ENCODE peak calls at places on chromosomes 6 and 20, in nine cellular contexts. X, R, C, K, V, W, U, G and P are unnamed samples.
A peak's percentile ranks its signal among the peaks of the same experiment; 100 is the strongest.

GRCh38 chr6:149164199-149164745 is 153.2 kb upstream of the TAB2 start:
- DNase-seq in R (no peak), C (no peak), G (no peak), V (no peak), X (peak; percentile 5), K (no peak), U (no peak), W (no peak), P (no peak)

GRCh38 chr20:51758978-51759544 is 9.1 kb downstream of the ATP9A start:
- DNase-seq in G (no peak), K (no peak), X (no peak), R (peak; percentile 37), V (no peak), W (no peak), U (no peak), C (no peak), P (no peak)

GRCh38 chr20:37456948-37457347 is 64.1 kb upstream of the NNAT start:
- DNase-seq in W (no peak), C (no peak), V (no peak), R (no peak), U (no peak), G (no peak), K (no peak), X (no peak), P (no peak)

GRCh38 chr6:161434331-161434730 is 160.5 kb upstream of the AGPAT4 start:
- DNase-seq in U (no peak), R (no peak), C (no peak), G (no peak), K (peak; percentile 73), X (no peak), V (no peak), W (no peak), P (no peak)

GRCh38 chr6:91626935-91627334 is 1040.1 kb upstream of the MAP3K7 start:
- DNase-seq in U (no peak), R (no peak), G (no peak), V (no peak), K (peak; percentile 37), C (no peak), X (no peak), W (no peak), P (no peak)

GRCh38 chr20:41649489-41649888 is 31.3 kb upstream of the CHD6 start:
- DNase-seq in R (no peak), X (no peak), C (no peak), V (no peak), G (no peak), K (no peak), W (no peak), U (no peak), P (no peak)

GRCh38 chr6:47096233-47096887 is 54.2 kb upstream of the ADGRF1 start:
- DNase-seq in X (no peak), U (no peak), R (no peak), K (peak; percentile 46), V (no peak), C (no peak), W (no peak), G (no peak), P (no peak)

GRCh38 chr6:109351231-109352132 is 30.8 kb downstream of the CD164 start:
- DNase-seq in R (peak; percentile 40), K (peak; percentile 32), U (peak; percentile 68), X (no peak), W (no peak), G (no peak), V (no peak), C (no peak), P (no peak)

GRCh38 chr6:116251568-116252384 is 2.1 kb downstream of the TSPYL4 start:
- DNase-seq in V (no peak), K (peak; percentile 42), U (no peak), G (peak; percentile 27), W (peak; percentile 80), X (peak; percentile 76), C (no peak), R (peak; percentile 26), P (peak; percentile 77)

GRCh38 chr20:39264506-39265172 is 302.5 kb downstream of the DHX35 start:
- DNase-seq in W (peak; percentile 71), R (peak; percentile 74), V (no peak), K (peak; percentile 83), C (peak; percentile 60), U (peak; percentile 70), X (peak; percentile 77), G (peak; percentile 80), P (peak; percentile 72)

GRCh38 chr6:115613488-115613887 is 447.2 kb downstream of the FRK start:
- DNase-seq in X (no peak), C (no peak), W (peak; percentile 94), R (peak; percentile 96), K (no peak), G (no peak), V (no peak), U (no peak), P (no peak)

GRCh38 chr6:149176971-149177667 is 140.4 kb upstream of the TAB2 start:
- DNase-seq in K (no peak), X (no peak), G (no peak), C (no peak), W (no peak), V (no peak), U (no peak), R (no peak), P (no peak)

GRCh38 chr6:18861182-18861581 is 474.0 kb downstream of the RNF144B start:
- DNase-seq in X (no peak), K (peak; percentile 2), U (no peak), W (no peak), V (no peak), C (no peak), G (no peak), R (no peak), P (no peak)

GRCh38 chr20:3889489-3890409 is 562 bp downstream of the PANK2 start:
- DNase-seq in U (peak; percentile 65), C (no peak), K (peak; percentile 32), R (no peak), V (no peak), X (peak; percentile 39), G (no peak), W (no peak), P (peak; percentile 53)

GRCh38 chr20:3890410-3890751 is 1.2 kb downstream of the PANK2 start:
- DNase-seq in X (peak; percentile 55), R (peak; percentile 63), K (peak; percentile 40), U (no peak), G (no peak), C (no peak), W (peak; percentile 56), V (no peak), P (no peak)

GRCh38 chr20:3885711-3886110 is 3.5 kb upstream of the PANK2 start:
- DNase-seq in K (no peak), V (no peak), R (no peak), C (no peak), X (no peak), W (no peak), U (no peak), G (no peak), P (no peak)

GRCh38 chr20:3888622-3889488 is at the start of gene PANK2:
- DNase-seq in W (peak; percentile 98), K (peak; percentile 99), G (peak; percentile 100), V (peak; percentile 98), X (peak; percentile 100), R (peak; percentile 99), C (peak; percentile 99), U (peak; percentile 98), P (peak; percentile 99)

DNA sequence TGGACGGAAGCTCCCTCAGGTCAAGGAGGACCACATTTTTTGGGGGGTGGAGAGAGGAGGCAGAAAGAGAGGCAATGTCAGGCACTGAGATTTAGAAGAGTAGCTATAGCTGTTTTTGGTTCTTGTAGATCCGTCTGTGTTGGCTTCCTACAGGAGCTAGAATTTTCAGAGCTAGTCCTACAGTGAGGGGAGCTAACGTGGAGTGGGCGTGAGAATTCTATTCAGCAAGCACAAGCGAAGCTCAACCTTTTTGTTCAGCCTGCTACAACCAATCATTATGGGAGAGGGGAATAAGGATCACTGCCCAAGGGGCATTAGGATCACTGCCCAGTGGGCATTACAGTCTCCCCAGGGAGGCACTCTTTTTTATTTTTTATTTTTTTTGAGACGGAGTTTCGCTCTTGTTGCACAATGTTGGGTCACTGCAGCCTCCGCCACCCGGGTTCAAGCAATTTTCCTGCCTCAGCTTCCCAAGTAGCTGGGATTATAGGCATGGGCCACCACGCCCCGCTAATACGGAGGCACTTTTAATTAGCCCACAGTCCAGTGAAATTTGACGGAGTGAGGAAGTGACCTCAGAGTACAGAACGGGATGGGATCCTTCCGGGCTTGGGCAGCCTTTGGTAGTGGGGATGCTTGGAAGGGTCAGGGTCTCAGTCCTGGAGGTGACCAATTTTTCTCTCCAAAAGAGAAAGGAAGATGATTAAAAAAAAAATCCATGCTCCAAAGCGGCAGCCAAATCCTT is 1.1 kb upstream of the PANK2 start:
- DNase-seq in R (peak; percentile 37), K (peak; percentile 37), U (no peak), C (peak; percentile 26), G (peak; percentile 28), X (peak; percentile 19), W (no peak), V (no peak), P (no peak)
- TF ChIP-seq CTCF in R (no peak), K (no peak), U (no peak), C (no peak), G (no peak), X (no peak), W (no peak), V (no peak), P (no peak)

DNA sequence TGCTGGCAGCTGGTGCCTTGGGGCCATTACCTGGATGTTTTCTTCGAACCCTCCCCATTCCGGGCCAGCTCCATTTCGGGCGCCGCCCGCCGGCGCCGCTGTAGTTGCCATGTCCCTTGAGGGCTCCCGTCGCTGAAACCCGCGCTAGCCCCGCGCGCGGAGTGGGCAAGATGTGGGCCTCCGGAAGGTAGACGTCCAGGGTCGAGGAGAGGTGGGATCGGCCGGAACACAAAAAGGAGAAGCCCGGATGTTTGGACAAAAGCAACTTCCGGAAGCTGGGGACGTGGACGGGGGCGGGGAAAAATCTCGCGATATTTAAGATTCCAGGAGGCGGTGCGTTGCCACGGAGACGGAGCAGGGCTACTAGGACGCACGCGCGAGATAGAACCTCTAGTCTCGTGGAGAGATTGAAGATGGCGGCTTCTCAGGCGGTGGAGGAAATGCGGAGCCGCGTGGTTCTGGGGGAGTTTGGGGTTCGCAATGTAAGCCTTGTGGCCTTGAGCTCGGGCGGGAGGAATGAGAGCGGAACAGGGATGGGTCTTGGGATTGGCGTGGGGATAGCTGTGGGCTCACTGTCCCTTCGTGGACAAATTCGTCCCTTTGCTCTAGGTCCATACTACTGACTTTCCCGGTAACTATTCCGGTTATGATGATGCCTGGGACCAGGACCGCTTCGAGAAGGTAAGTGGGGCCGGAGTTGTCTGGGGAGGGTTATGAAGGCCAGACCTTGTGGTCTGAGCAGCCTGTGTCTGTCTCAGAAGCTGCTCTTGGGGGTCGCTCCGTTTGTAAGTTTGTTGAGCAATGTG is at the start of the genes POLR1C and YIPF3:
- DNase-seq in C (peak; percentile 98), R (peak; percentile 99), U (peak; percentile 100), G (peak; percentile 99), V (peak; percentile 95), K (peak; percentile 97), X (peak; percentile 100), W (peak; percentile 97), P (peak; percentile 98)
- H4K20me1 ChIP-seq in C (peaks cover 3% of the 10 kb centered on the region), R (no peaks in the 10 kb centered on the region), U (peaks cover 10% of the 10 kb centered on the region), G (peaks cover 13% of the 10 kb centered on the region), V (no peaks in the 10 kb centered on the region), K (no peaks in the 10 kb centered on the region), X (peaks cover 3% of the 10 kb centered on the region), W (no peaks in the 10 kb centered on the region), P (no peaks in the 10 kb centered on the region)

GRCh38 chr6:3337521-3338350 is 79.0 kb downstream of the PSMG4 start:
- DNase-seq in K (no peak), X (peak; percentile 58), V (no peak), G (no peak), U (peak; percentile 85), R (peak; percentile 28), W (peak; percentile 56), C (no peak), P (peak; percentile 67)
- TF ChIP-seq CTCF in K (no peak), X (no peak), V (peak; percentile 16), G (no peak), U (peak; percentile 58), R (no peak), W (no peak), C (no peak), P (no peak)

GRCh38 chr20:17657898-17658647 is 24.0 kb downstream of the RRBP1 start:
- DNase-seq in W (no peak), C (no peak), V (no peak), X (no peak), R (no peak), K (no peak), G (no peak), U (no peak), P (no peak)
- H4K20me1 ChIP-seq in W (peaks cover 93% of the 10 kb centered on the region), C (no peaks in the 10 kb centered on the region), V (peaks cover 2% of the 10 kb centered on the region), X (peaks cover 13% of the 10 kb centered on the region), R (peaks cover 8% of the 10 kb centered on the region), K (peaks cover 2% of the 10 kb centered on the region), G (peaks cover 19% of the 10 kb centered on the region), U (no peaks in the 10 kb centered on the region), P (no peaks in the 10 kb centered on the region)